ENCODE peak calls at places on chromosomes 1 and 21, in eight cellular contexts. Z is MCF 10A; C is body of pancreas; A is tibial nerve; L is cardiac muscle cell; W is CD8-positive, alpha-beta T cell; X is AG04450; D is A549. G is an unnamed sample.

GRCh38 chr21:35217504-35218060 is 168.5 kb upstream of the RUNX1 start:
- DNase-seq in Z (peak; percentile 88), C (no peak), A (no peak), L (no peak), W (no peak), X (no peak), D (peak; percentile 6), G (no peak)

GRCh38 chr1:207818971-207819451 is 67.2 kb downstream of the CD46 start:
- DNase-seq in Z (peak; percentile 78), C (no peak), A (no peak), L (no peak), W (no peak), X (no peak), D (peak; percentile 46), G (no peak)

GRCh38 chr1:244963231-244963826 is 99.0 kb upstream of the HNRNPU start:
- DNase-seq in Z (peak; percentile 29), C (no peak), A (no peak), L (no peak), W (no peak), X (no peak), D (no peak), G (no peak)

GRCh38 chr21:29737188-29737587 is 202.6 kb downstream of the GRIK1 start:
- DNase-seq in Z (no peak), C (no peak), A (no peak), L (no peak), W (no peak), X (no peak), D (no peak), G (no peak)

GRCh38 chr1:35856964-35857363 is 26.0 kb upstream of the AGO1 start:
- DNase-seq in Z (no peak), C (no peak), A (no peak), L (no peak), W (no peak), X (no peak), D (no peak), G (no peak)

GRCh38 chr1:245695211-245695610 is 540.4 kb downstream of the KIF26B start:
- DNase-seq in Z (no peak), C (no peak), A (no peak), L (no peak), W (no peak), X (no peak), D (no peak), G (no peak)

GRCh38 chr1:156140879-156141707 is 12.3 kb upstream of the SEMA4A start:
- DNase-seq in Z (no peak), C (no peak), A (no peak), L (peak; percentile 61), W (peak; percentile 50), X (no peak), D (no peak), G (no peak)

GRCh38 chr21:42701706-42702456 is 48.5 kb downstream of the PDE9A start:
- DNase-seq in Z (no peak), C (no peak), A (no peak), L (no peak), W (no peak), X (no peak), D (no peak), G (no peak)

GRCh38 chr21:39913651-39914145 is 46.5 kb downstream of the PCP4 start:
- DNase-seq in Z (no peak), C (no peak), A (no peak), L (no peak), W (no peak), X (no peak), D (no peak), G (no peak)

GRCh38 chr1:54385727-54386022 is 20.5 kb downstream of the SSBP3 start:
- DNase-seq in Z (no peak), C (no peak), A (no peak), L (no peak), W (no peak), X (no peak), D (no peak), G (no peak)

GRCh38 chr1:85343612-85344255 is 67.3 kb upstream of the BCL10 start:
- DNase-seq in Z (no peak), C (no peak), A (no peak), L (no peak), W (no peak), X (no peak), D (no peak), G (no peak)

GRCh38 chr1:85342177-85342576 is 65.7 kb upstream of the BCL10 start:
- DNase-seq in Z (no peak), C (no peak), A (no peak), L (no peak), W (no peak), X (no peak), D (no peak), G (no peak)

GRCh38 chr1:85343213-85343611 is 66.8 kb upstream of the BCL10 start:
- DNase-seq in Z (no peak), C (peak; percentile 26), A (no peak), L (no peak), W (no peak), X (no peak), D (no peak), G (no peak)

GRCh38 chr1:85347908-85348307 is 71.5 kb upstream of the BCL10 start:
- DNase-seq in Z (no peak), C (no peak), A (no peak), L (no peak), W (no peak), X (no peak), D (no peak), G (no peak)

GRCh38 chr1:85344256-85344694 is 67.8 kb upstream of the BCL10 start:
- DNase-seq in Z (peak; percentile 45), C (peak; percentile 48), A (no peak), L (peak; percentile 58), W (no peak), X (no peak), D (peak; percentile 62), G (no peak)
- TF ChIP-seq CTCF in Z (peak; percentile 56), C (peak; percentile 65), A (peak; percentile 26), L (peak; percentile 76), W (no peak), X (peak; percentile 68), D (peak; percentile 81), G (no peak)

DNA sequence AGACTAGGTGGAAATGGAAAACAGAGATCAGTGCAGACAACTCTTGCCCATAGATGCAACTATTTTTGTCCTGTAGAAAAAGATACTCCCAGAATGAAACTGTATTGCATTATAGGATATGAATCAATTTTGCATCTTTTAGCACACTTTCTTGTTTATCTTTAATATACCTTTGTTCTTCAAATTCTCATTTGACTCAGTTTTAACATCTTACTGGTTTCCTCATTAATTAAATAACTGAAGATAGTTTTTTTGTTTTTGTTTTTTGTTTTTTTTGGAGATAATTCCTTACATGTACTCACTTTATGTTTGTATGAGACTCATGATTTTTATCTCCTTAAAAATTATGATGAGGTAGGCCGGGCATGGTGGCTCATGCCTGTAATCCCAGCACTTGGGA is 10.9 kb upstream of the CAMTA1 start:
- DNase-seq in Z (no peak), C (no peak), A (no peak), L (no peak), W (no peak), X (no peak), D (no peak), G (no peak)
- TF ChIP-seq CTCF in Z (no peak), C (no peak), A (no peak), L (no peak), W (no peak), X (no peak), D (no peak), G (no peak)

GRCh38 chr1:10722803-10723202 is 73.6 kb downstream of the CASZ1 start:
- DNase-seq in Z (no peak), C (no peak), A (no peak), L (no peak), W (no peak), X (no peak), D (no peak), G (no peak)
- TF ChIP-seq CTCF in Z (no peak), C (no peak), A (no peak), L (no peak), W (no peak), X (no peak), D (no peak), G (no peak)

DNA sequence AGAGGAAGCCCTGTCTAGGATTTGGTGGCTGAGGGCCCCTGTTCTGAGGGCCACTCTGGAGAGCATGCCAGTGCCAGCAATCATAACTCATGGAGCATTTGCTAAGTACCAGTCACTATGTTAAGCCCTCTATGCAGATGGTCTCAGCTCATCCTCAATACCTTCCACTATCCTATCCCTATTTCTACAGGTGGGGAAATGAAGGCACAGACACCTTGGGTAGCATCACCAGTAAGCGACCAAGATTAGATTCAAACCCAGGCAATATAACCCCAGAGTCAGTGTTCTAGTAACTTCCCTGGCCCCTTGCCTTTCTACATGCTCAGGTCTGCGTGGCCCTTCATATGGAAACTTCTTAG is 7.9 kb upstream of the NBPF1 start:
- DNase-seq in Z (no peak), C (no peak), A (no peak), L (no peak), W (no peak), X (no peak), D (no peak), G (no peak)
- TF ChIP-seq CTCF in Z (no peak), C (no peak), A (no peak), L (no peak), W (no peak), X (no peak), D (no peak), G (peak; percentile 58)

DNA sequence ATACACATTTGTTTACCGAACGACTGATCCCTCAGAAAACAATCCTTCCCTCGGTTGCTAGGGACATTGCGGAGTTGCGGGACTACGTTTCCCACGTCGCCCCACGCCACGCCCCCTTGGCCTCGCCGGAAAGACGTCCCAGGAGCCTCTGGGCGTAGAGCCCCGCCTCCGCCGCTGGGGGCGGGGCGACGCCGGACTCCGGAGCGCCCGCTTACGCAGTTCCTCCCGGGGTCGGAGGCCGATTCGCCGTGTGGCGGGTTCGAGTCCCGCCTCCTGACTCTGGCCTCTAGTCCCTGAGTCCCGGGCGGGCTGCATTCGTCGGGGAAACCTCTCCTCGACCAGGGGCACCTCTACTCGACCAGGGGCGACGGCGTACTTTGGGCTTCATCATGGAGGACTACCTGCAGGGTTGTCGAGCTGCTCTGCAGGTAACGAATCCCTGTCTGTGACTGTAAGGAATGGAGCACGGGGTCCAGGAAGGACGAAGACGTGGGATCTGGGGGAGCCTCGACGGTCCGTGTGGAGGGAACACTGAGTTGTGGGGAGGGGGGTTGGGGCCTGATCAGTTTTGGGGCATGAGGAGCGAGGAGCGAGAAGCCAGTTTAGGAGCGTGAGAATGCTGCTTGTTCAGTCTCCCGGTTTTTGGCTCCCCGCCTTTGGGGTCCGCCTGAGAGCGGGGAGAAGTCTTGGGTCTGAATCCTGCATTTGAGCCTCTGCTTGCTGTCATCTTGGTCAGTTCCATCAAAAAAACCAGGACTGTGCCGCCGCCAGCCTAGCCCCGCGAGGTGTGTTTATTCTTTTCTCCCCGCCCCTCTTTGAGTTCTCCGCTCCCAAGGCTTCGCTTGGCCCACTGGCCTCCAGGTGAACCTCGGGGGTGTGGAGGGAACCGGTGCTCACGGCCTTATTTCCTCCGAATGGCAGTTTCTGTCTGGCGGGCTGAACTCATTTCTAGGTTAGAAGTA is at the start of gene PRUNE1:
- DNase-seq in Z (peak; percentile 97), C (peak; percentile 97), A (peak; percentile 88), L (peak; percentile 97), W (peak; percentile 99), X (peak; percentile 88), D (peak; percentile 100), G (peak; percentile 91)
- TF ChIP-seq CTCF in Z (no peak), C (peak; percentile 11), A (peak; percentile 54), L (no peak), W (no peak), X (no peak), D (no peak), G (no peak)

GRCh38 chr1:221939598-221939997 is 197.7 kb upstream of the DUSP10 start:
- DNase-seq in Z (no peak), C (no peak), A (no peak), L (no peak), W (no peak), X (no peak), D (no peak), G (no peak)
- TF ChIP-seq CTCF in Z (no peak), C (no peak), A (no peak), L (no peak), W (no peak), X (no peak), D (no peak), G (no peak)